ENCODE peak calls at places on chromosome 22, in eight cellular contexts. One of them, this sample, is unnamed.

GRCh38 chr22:25735657-25736056 is 6.3 kb upstream of the MYO18B start:
- DNase-seq in body of pancreas: no peak
- DNase-seq in activated CD8-positive, alpha-beta memory T cell treated with anti-CD3 and anti-CD28 coated beads for 4 hours: no peak
- DNase-seq in OCI-LY7: no peak
- DNase-seq in occipital lobe: no peak
- DNase-seq in GF-D8: no peak
- DNase-seq in GM13977: no peak
- DNase-seq in AG09309: no peak
- DNase-seq in this sample: no peak

GRCh38 chr22:36252754-36253522 is at the start of gene APOL1:
- DNase-seq in AG09309: no peak
- DNase-seq in activated CD8-positive, alpha-beta memory T cell treated with anti-CD3 and anti-CD28 coated beads for 4 hours: peak; percentile 23
- DNase-seq in GF-D8: no peak
- DNase-seq in OCI-LY7: peak; percentile 32
- DNase-seq in occipital lobe: no peak
- DNase-seq in body of pancreas: no peak
- DNase-seq in GM13977: peak; percentile 56
- DNase-seq in this sample: peak; percentile 35

GRCh38 chr22:35629406-35630234 is 12.5 kb upstream of the MB start:
- DNase-seq in GF-D8: no peak
- DNase-seq in body of pancreas: peak; percentile 48
- DNase-seq in GM13977: peak; percentile 74
- DNase-seq in AG09309: peak; percentile 93
- DNase-seq in OCI-LY7: peak; percentile 34
- DNase-seq in activated CD8-positive, alpha-beta memory T cell treated with anti-CD3 and anti-CD28 coated beads for 4 hours: peak; percentile 30
- DNase-seq in occipital lobe: no peak
- DNase-seq in this sample: peak; percentile 96

GRCh38 chr22:36986242-36986821 is 32.9 kb downstream of the TST start:
- DNase-seq in GM13977: peak; percentile 43
- DNase-seq in activated CD8-positive, alpha-beta memory T cell treated with anti-CD3 and anti-CD28 coated beads for 4 hours: no peak
- DNase-seq in occipital lobe: no peak
- DNase-seq in AG09309: no peak
- DNase-seq in OCI-LY7: peak; percentile 29
- DNase-seq in GF-D8: no peak
- DNase-seq in body of pancreas: peak; percentile 51
- DNase-seq in this sample: peak; percentile 57

GRCh38 chr22:18070556-18071306 is 7.1 kb upstream of the PEX26 start:
- DNase-seq in activated CD8-positive, alpha-beta memory T cell treated with anti-CD3 and anti-CD28 coated beads for 4 hours: no peak
- DNase-seq in occipital lobe: no peak
- DNase-seq in body of pancreas: no peak
- DNase-seq in AG09309: no peak
- DNase-seq in GF-D8: no peak
- DNase-seq in OCI-LY7: peak; percentile 63
- DNase-seq in GM13977: no peak
- DNase-seq in this sample: no peak

GRCh38 chr22:30575011-30575671 is 676 bp upstream of the GAL3ST1 start:
- DNase-seq in activated CD8-positive, alpha-beta memory T cell treated with anti-CD3 and anti-CD28 coated beads for 4 hours: no peak
- DNase-seq in OCI-LY7: no peak
- DNase-seq in body of pancreas: peak; percentile 66
- DNase-seq in GF-D8: no peak
- DNase-seq in AG09309: peak; percentile 57
- DNase-seq in GM13977: no peak
- DNase-seq in occipital lobe: peak; percentile 58
- DNase-seq in this sample: no peak

GRCh38 chr22:45073064-45073463 is 63.3 kb upstream of the PHF21B start:
- DNase-seq in activated CD8-positive, alpha-beta memory T cell treated with anti-CD3 and anti-CD28 coated beads for 4 hours: no peak
- DNase-seq in OCI-LY7: no peak
- DNase-seq in AG09309: no peak
- DNase-seq in GF-D8: no peak
- DNase-seq in GM13977: no peak
- DNase-seq in body of pancreas: no peak
- DNase-seq in occipital lobe: no peak
- DNase-seq in this sample: peak; percentile 33

GRCh38 chr22:30887418-30887817 is 81.2 kb downstream of the MORC2 start:
- DNase-seq in GM13977: no peak
- DNase-seq in GF-D8: no peak
- DNase-seq in occipital lobe: no peak
- DNase-seq in body of pancreas: no peak
- DNase-seq in OCI-LY7: no peak
- DNase-seq in activated CD8-positive, alpha-beta memory T cell treated with anti-CD3 and anti-CD28 coated beads for 4 hours: no peak
- DNase-seq in AG09309: no peak
- DNase-seq in this sample: no peak

GRCh38 chr22:49686495-49687219 is 141.0 kb downstream of the BRD1 start:
- DNase-seq in activated CD8-positive, alpha-beta memory T cell treated with anti-CD3 and anti-CD28 coated beads for 4 hours: no peak
- DNase-seq in occipital lobe: no peak
- DNase-seq in GM13977: no peak
- DNase-seq in OCI-LY7: no peak
- DNase-seq in AG09309: no peak
- DNase-seq in GF-D8: no peak
- DNase-seq in body of pancreas: no peak
- DNase-seq in this sample: no peak

GRCh38 chr22:20015971-20016733 is 471 bp downstream of the ARVCF start:
- DNase-seq in occipital lobe: no peak
- DNase-seq in body of pancreas: peak; percentile 57
- DNase-seq in activated CD8-positive, alpha-beta memory T cell treated with anti-CD3 and anti-CD28 coated beads for 4 hours: no peak
- DNase-seq in OCI-LY7: peak; percentile 22
- DNase-seq in AG09309: no peak
- DNase-seq in GM13977: no peak
- DNase-seq in GF-D8: no peak
- DNase-seq in this sample: no peak

GRCh38 chr22:48436201-48436931 is 1391.3 kb downstream of the BRD1 start:
- DNase-seq in activated CD8-positive, alpha-beta memory T cell treated with anti-CD3 and anti-CD28 coated beads for 4 hours: no peak
- DNase-seq in AG09309: no peak
- DNase-seq in GF-D8: no peak
- DNase-seq in body of pancreas: no peak
- DNase-seq in OCI-LY7: no peak
- DNase-seq in GM13977: no peak
- DNase-seq in occipital lobe: no peak
- DNase-seq in this sample: no peak

GRCh38 chr22:22935546-22936157 is 48.0 kb downstream of the IGLL5 start:
- DNase-seq in body of pancreas: no peak
- DNase-seq in AG09309: no peak
- DNase-seq in occipital lobe: no peak
- DNase-seq in GF-D8: no peak
- DNase-seq in OCI-LY7: peak; percentile 99
- DNase-seq in activated CD8-positive, alpha-beta memory T cell treated with anti-CD3 and anti-CD28 coated beads for 4 hours: no peak
- DNase-seq in GM13977: peak; percentile 96
- DNase-seq in this sample: no peak